ENCODE peak calls at places on chromosomes 1 and 21, in four cellular contexts. S, H, U and Z are unnamed samples.

GRCh38 chr1:232260861-232261260 is 369.1 kb downstream of the SIPA1L2 start:
- DNase-seq in U (no peak), H (no peak), S (no peak), Z (no peak)

GRCh38 chr1:56788588-56788987 is 30.6 kb downstream of the FYB2 start:
- DNase-seq in S (peak; percentile 70), U (no peak), H (peak; percentile 35), Z (no peak)

GRCh38 chr21:41210405-41211040 is 42.6 kb downstream of the BACE2 start:
- DNase-seq in S (no peak), U (no peak), H (no peak), Z (no peak)

GRCh38 chr1:111600886-111601386 is 18.7 kb upstream of the RAP1A start:
- DNase-seq in H (no peak), S (no peak), U (no peak), Z (no peak)

GRCh38 chr1:17649371-17650106 is 105.6 kb upstream of the ACTL8 start:
- DNase-seq in S (no peak), H (no peak), U (no peak), Z (no peak)

GRCh38 chr1:218887141-218887925 is 286.3 kb upstream of the LYPLAL1 start:
- DNase-seq in U (no peak), H (no peak), S (no peak), Z (no peak)

GRCh38 chr1:21496886-21497285 is 12.3 kb upstream of the ALPL start:
- DNase-seq in U (no peak), H (peak; percentile 13), S (no peak), Z (no peak)

GRCh38 chr1:15680131-15680530 is 4.0 kb upstream of the PLEKHM2 start:
- DNase-seq in S (no peak), H (peak; percentile 64), U (no peak), Z (no peak)

GRCh38 chr1:234468580-234468979 is 10.4 kb downstream of the TARBP1 start:
- DNase-seq in S (no peak), H (no peak), U (no peak), Z (no peak)

GRCh38 chr21:42176864-42177263 is 42.1 kb upstream of the ABCG1 start:
- DNase-seq in U (no peak), H (no peak), S (no peak), Z (no peak)

GRCh38 chr1:16026723-16027484 is 5.1 kb downstream of the CLCNKA start:
- DNase-seq in S (no peak), H (no peak), U (peak; percentile 97), Z (no peak)

GRCh38 chr21:37582613-37583012 is 216.0 kb downstream of the DYRK1A start:
- DNase-seq in H (peak; percentile 39), U (no peak), S (no peak), Z (no peak)

GRCh38 chr1:40059292-40059959 is 18.9 kb downstream of the CAP1 start:
- DNase-seq in H (no peak), U (no peak), S (no peak), Z (no peak)

GRCh38 chr1:77407738-77408375 is 126.0 kb downstream of the AK5 start:
- DNase-seq in S (no peak), H (no peak), U (no peak), Z (no peak)

GRCh38 chr1:235583511-235584001 is 66.0 kb downstream of the GNG4 start:
- DNase-seq in H (no peak), U (no peak), S (no peak), Z (no peak)

GRCh38 chr1:161069731-161070270 is at the start of gene ARHGAP30:
- DNase-seq in H (peak; percentile 64), S (peak; percentile 71), U (no peak), Z (peak; percentile 95)

GRCh38 chr1:92708368-92708950 is 76.4 kb downstream of the EVI5 start:
- DNase-seq in H (no peak), S (no peak), U (no peak), Z (no peak)

GRCh38 chr1:110356379-110356778 is 17.2 kb downstream of the RBM15 start:
- DNase-seq in S (no peak), H (no peak), U (no peak), Z (no peak)

GRCh38 chr1:170535418-170535817 is 3.5 kb downstream of the GORAB start:
- DNase-seq in U (no peak), S (no peak), H (no peak), Z (no peak)

GRCh38 chr1:89712420-89712819 is 79.5 kb downstream of the LRRC8C start:
- DNase-seq in U (no peak), S (no peak), H (no peak), Z (no peak)

GRCh38 chr21:37220433-37220980 is 46.6 kb downstream of the VPS26C start:
- DNase-seq in H (peak; percentile 37), S (peak; percentile 44), U (no peak), Z (peak; percentile 37)

GRCh38 chr1:39592069-39592468 is 15.5 kb upstream of the PABPC4 start:
- DNase-seq in H (no peak), U (no peak), S (no peak), Z (no peak)

GRCh38 chr1:220690140-220691038 is at the start of gene C1orf115:
- DNase-seq in U (peak; percentile 96), H (peak; percentile 76), S (peak; percentile 86), Z (peak; percentile 68)

GRCh38 chr1:212237651-212238050 is 47.6 kb upstream of the PPP2R5A start:
- DNase-seq in U (no peak), S (no peak), H (no peak), Z (no peak)

GRCh38 chr1:30618335-30618747 is 105.0 kb downstream of the MATN1 start:
- DNase-seq in H (no peak), U (no peak), S (no peak), Z (no peak)

GRCh38 chr1:155086182-155086741 is 7.6 kb downstream of the EFNA3 start:
- DNase-seq in U (peak; percentile 98), H (peak; percentile 82), S (peak; percentile 58), Z (peak; percentile 79)

GRCh38 chr21:16194851-16195251 is 465.1 kb downstream of the USP25 start:
- DNase-seq in H (peak; percentile 27), S (no peak), U (no peak), Z (no peak)

GRCh38 chr21:14321042-14321441 is 61.9 kb downstream of the HSPA13 start:
- DNase-seq in H (no peak), S (no peak), U (no peak), Z (no peak)

GRCh38 chr1:51675177-51675780 is 58.4 kb downstream of the OSBPL9 start:
- DNase-seq in H (no peak), U (no peak), S (no peak), Z (no peak)

GRCh38 chr1:17923684-17924083 is 168.6 kb downstream of the ACTL8 start:
- DNase-seq in S (no peak), U (no peak), H (no peak), Z (no peak)

GRCh38 chr1:79711001-79711431 is 704.5 kb upstream of the ADGRL4 start:
- DNase-seq in U (no peak), H (no peak), S (no peak), Z (no peak)

GRCh38 chr1:108960719-108961118 is 2.6 kb downstream of the CLCC1 start:
- DNase-seq in S (no peak), U (no peak), H (no peak), Z (no peak)

GRCh38 chr1:77899647-77900320 is 11.4 kb downstream of the NEXN start:
- DNase-seq in H (no peak), U (no peak), S (no peak), Z (no peak)

DNA sequence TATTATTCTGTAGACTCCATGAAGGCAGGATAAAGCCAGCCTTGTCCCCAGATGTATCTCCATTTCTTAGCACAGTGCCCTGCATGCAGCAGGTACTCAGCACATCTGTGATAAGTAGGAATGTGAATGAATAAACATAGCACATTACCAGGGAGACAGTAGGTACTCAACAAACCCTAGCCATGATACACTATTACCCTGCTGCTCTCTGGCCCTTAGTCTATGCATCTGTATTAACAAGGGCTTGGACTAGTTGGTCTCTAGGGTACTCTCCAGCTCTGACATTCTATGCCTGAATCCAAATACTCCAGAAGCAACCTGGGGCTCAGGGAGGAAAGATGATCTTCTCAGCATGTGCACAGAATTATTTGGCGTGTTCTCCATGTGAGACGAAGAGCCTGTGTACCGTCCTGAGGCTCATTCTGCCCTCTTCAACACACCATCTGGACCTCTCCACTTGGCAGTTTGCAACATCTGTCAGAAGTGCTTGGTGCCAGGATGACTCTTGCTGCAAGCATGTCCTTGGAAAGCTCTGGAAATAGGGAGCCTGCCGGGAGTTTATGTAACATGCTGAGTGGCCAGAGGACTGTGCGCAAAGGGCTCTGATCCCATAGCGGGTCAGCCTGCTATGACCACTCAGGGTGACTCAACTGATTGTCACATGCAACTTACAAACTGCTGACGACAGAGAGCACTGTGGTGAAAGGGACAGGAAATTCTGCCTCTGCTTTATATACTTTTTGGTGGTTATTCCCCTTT is 228.2 kb upstream of the USP24 start:
- DNase-seq in H (peak; percentile 94), U (no peak), S (peak; percentile 20), Z (peak; percentile 77)
- TF ChIP-seq CTCF in H (no peak), U (no peak), S (no peak), Z (no peak)

GRCh38 chr1:97047412-97047793 is 325.8 kb downstream of the PTBP2 start:
- DNase-seq in U (no peak), H (no peak), S (no peak), Z (no peak)

GRCh38 chr1:97046765-97047411 is 325.3 kb downstream of the PTBP2 start:
- DNase-seq in H (no peak), U (no peak), S (no peak), Z (no peak)

GRCh38 chr1:97042551-97042950 is 321.0 kb downstream of the PTBP2 start:
- DNase-seq in H (no peak), U (no peak), S (no peak), Z (no peak)

GRCh38 chr1:97041011-97041410 is 319.4 kb downstream of the PTBP2 start:
- DNase-seq in S (no peak), H (no peak), U (no peak), Z (no peak)

GRCh38 chr1:97044159-97044760 is 322.7 kb downstream of the PTBP2 start:
- DNase-seq in U (no peak), S (no peak), H (no peak), Z (no peak)
- H3K9me3 ChIP-seq in U (no peaks in the 10 kb centered on the region), S (peaks cover 2% of the 10 kb centered on the region), H (no peaks in the 10 kb centered on the region), Z (no peaks in the 10 kb centered on the region)

GRCh38 chr1:23563755-23564374 is 4.6 kb upstream of the ID3 start:
- DNase-seq in H (no peak), U (no peak), S (no peak), Z (no peak)

GRCh38 chr1:23562138-23562819 is 3.0 kb upstream of the ID3 start:
- DNase-seq in S (peak; percentile 97), U (peak; percentile 87), H (peak; percentile 96), Z (peak; percentile 84)

GRCh38 chr1:23561076-23561812 is 1.9 kb upstream of the ID3 start:
- DNase-seq in U (no peak), S (no peak), H (no peak), Z (no peak)

GRCh38 chr1:23561813-23562100 is 2.5 kb upstream of the ID3 start:
- DNase-seq in U (no peak), H (no peak), S (no peak), Z (no peak)

DNA sequence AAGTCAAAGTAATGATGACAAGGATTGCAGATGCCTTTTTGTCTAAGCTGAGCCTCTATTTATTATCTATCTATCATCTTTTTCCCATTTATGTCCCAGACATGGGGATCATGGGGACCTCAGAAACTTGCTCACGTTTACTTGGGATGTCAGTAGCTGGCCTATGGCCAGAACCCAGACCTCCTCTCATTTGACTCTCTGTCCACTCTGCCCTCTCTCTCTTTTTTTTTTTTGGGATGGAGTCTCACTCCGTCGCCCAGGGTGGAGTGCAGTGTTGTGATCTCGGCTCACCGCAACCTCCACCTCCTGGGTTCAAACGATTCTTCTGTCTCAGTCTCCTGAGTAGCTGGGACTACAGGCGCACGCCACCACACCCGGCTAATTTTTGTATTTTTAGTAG is 3.7 kb upstream of the ID3 start:
- DNase-seq in H (no peak), U (no peak), S (no peak), Z (no peak)
- H3K27ac ChIP-seq in H (no peak overlapping the region), U (no peak overlapping the region), S (peak overlapping the region; percentile 42), Z (peak overlapping the region; percentile 97)

GRCh38 chr1:209989525-209989924 is 51.5 kb downstream of the SYT14 start:
- DNase-seq in S (no peak), H (no peak), U (no peak), Z (no peak)
- TF ChIP-seq CTCF in S (peak; percentile 42), H (peak; percentile 15), U (no peak), Z (no peak)